ENCODE peak calls at places on chromosomes 12 and 14, in four cellular contexts. M, Y, I and E are unnamed samples. For H3K4me1, the result is how much of the 10 kb centered on the place peaks cover.

GRCh38 chr14:55600784-55601561 is 21.0 kb downstream of the KTN1 start:
- DNase-seq in M (no peak), Y (no peak), I (no peak), E (no peak)

GRCh38 chr12:57816855-57817151 is 1.7 kb downstream of the AVIL start:
- DNase-seq in M (peak), Y (no peak), I (no peak), E (no peak)

GRCh38 chr14:93286212-93286890 is 46.5 kb downstream of the BTBD7 start:
- DNase-seq in M (no peak), Y (no peak), I (no peak), E (no peak)

GRCh38 chr12:109503611-109504010 is 26.2 kb downstream of the UBE3B start:
- DNase-seq in M (no peak), Y (no peak), I (no peak), E (no peak)

GRCh38 chr12:5489760-5490432 is 58.0 kb downstream of the NTF3 start:
- DNase-seq in M (peak), Y (no peak), I (no peak), E (no peak)

GRCh38 chr12:63362166-63362565 is 211.2 kb upstream of the AVPR1A start:
- DNase-seq in M (no peak), Y (no peak), I (no peak), E (no peak)

GRCh38 chr14:54640480-54640879 is 73.6 kb downstream of the SAMD4A start:
- DNase-seq in M (no peak), Y (no peak), I (no peak), E (no peak)

GRCh38 chr14:90235179-90235976 is 21.0 kb upstream of the PSMC1 start:
- DNase-seq in M (peak), Y (peak), I (peak), E (peak)

GRCh38 chr12:6957741-6958608 is 6.8 kb downstream of the PTPN6 start:
- DNase-seq in M (peak), Y (peak), I (no peak), E (no peak)

GRCh38 chr12:31562594-31563328 is 28.2 kb downstream of the DENND5B start:
- DNase-seq in M (no peak), Y (no peak), I (no peak), E (no peak)

GRCh38 chr12:47995976-47996375 is 8.3 kb downstream of the COL2A1 start:
- DNase-seq in M (peak), Y (no peak), I (peak), E (no peak)

GRCh38 chr14:100017578-100017977 is 47.6 kb upstream of the EVL start:
- DNase-seq in M (no peak), Y (no peak), I (no peak), E (no peak)

GRCh38 chr14:100019156-100019882 is 45.9 kb upstream of the EVL start:
- DNase-seq in M (no peak), Y (no peak), I (no peak), E (no peak)

GRCh38 chr14:100020623-100021022 is 44.6 kb upstream of the EVL start:
- DNase-seq in M (no peak), Y (no peak), I (no peak), E (no peak)

GRCh38 chr14:100018482-100018881 is 46.7 kb upstream of the EVL start:
- DNase-seq in M (no peak), Y (no peak), I (no peak), E (no peak)

DNA sequence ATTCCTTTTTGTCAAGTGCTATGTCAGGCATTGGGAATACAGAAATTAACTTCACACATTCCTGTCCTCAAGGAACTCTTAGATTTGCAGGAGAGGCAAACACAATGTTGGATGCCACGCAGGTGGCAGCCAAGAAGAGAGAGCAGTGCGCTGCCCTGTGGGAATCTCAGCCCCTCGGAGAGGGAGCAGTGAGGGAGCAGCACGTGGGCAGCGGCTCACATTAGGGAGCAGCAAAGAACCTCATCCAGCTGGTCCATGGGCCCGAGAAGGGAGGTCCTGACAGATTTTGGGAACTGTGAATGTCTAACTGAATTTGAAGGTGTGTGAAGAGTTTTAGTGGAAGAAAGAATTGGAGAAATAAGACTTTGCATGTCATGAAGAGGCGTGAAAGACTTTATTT is 47.2 kb upstream of the EVL start:
- DNase-seq in M (no peak), Y (no peak), I (no peak), E (no peak)
- H3K4me1 ChIP-seq in M (under half), Y (under half), I (under half), E (under half)

DNA sequence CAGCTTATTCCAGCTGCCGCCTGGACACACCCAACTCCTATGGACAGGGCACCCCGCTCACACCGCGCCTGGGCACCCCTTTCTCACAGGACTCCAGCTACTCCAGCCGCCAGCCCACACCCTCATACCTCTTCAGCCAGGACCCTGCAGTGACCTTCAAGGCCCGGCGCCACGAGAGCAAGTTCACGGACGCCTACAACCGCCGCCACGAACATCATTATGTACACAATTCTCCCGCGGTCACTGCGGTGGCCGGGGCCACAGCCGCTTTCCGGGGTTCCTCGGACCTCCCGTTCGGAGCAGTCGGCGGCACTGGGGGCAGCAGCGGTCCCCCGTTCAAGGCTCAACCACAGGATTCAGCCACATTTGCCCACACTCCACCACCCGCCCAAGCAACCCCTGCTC is 5.9 kb downstream of the SETD1B start:
- DNase-seq in M (no peak), Y (peak), I (no peak), E (peak)
- H3K4me1 ChIP-seq in M (half or more), Y (under half), I (under half), E (under half)

GRCh38 chr12:21644516-21644915 is 13.1 kb downstream of the LDHB start:
- DNase-seq in M (no peak), Y (no peak), I (no peak), E (no peak)
- H3K4me1 ChIP-seq in M (under half), Y (under half), I (under half), E (under half)

GRCh38 chr12:46486588-46486987 is 114.0 kb upstream of the SLC38A2 start:
- DNase-seq in M (no peak), Y (no peak), I (no peak), E (no peak)

GRCh38 chr12:46487567-46488131 is 115.1 kb upstream of the SLC38A2 start:
- DNase-seq in M (no peak), Y (no peak), I (no peak), E (no peak)

GRCh38 chr12:46485853-46486252 is 113.3 kb upstream of the SLC38A2 start:
- DNase-seq in M (no peak), Y (no peak), I (no peak), E (no peak)

GRCh38 chr12:46483572-46484395 is 111.2 kb upstream of the SLC38A2 start:
- DNase-seq in M (no peak), Y (no peak), I (no peak), E (no peak)

GRCh38 chr12:46484396-46485061 is 112.0 kb upstream of the SLC38A2 start:
- DNase-seq in M (no peak), Y (no peak), I (no peak), E (no peak)
- H3K4me1 ChIP-seq in M (under half), Y (under half), I (under half), E (under half)